ENCODE peak calls at places on chromosomes 12 and 14, in five cellular contexts. U is mesenchymal stem cell, Q is H9, A is H1, C is trophoblast cell. W is an unnamed sample.

GRCh38 chr14:92513204-92513965 is at the start of gene RIN3:
- DNase-seq in U (peak; percentile 82), Q (peak; percentile 72), A (no peak), C (peak; percentile 80), W (peak; percentile 31)

GRCh38 chr12:71461787-71462328 is 22.3 kb downstream of the LGR5 start:
- DNase-seq in U (no peak), Q (no peak), A (no peak), C (no peak), W (no peak)

GRCh38 chr14:97053941-97054340 is 256.8 kb downstream of the VRK1 start:
- DNase-seq in U (no peak), Q (no peak), A (no peak), C (no peak), W (no peak)

GRCh38 chr12:21615441-21615840 is 10.8 kb upstream of the GYS2 start:
- DNase-seq in U (no peak), Q (no peak), A (no peak), C (no peak), W (no peak)

GRCh38 chr14:96260341-96260821 is 4.4 kb downstream of the BDKRB1 start:
- DNase-seq in U (peak; percentile 86), Q (no peak), A (no peak), C (no peak), W (no peak)

GRCh38 chr12:4763549-4763948 is 43.3 kb downstream of the GALNT8 start:
- DNase-seq in U (no peak), Q (peak; percentile 99), A (peak; percentile 79), C (no peak), W (peak; percentile 61)

GRCh38 chr12:97306121-97306520 is 156.5 kb upstream of the RMST start:
- DNase-seq in U (no peak), Q (no peak), A (no peak), C (no peak), W (no peak)

GRCh38 chr12:3148366-3149000 is 71.3 kb downstream of the TSPAN9 start:
- DNase-seq in U (no peak), Q (no peak), A (no peak), C (no peak), W (no peak)

GRCh38 chr14:76307786-76308780 is 67.9 kb upstream of the ESRRB start:
- DNase-seq in U (no peak), Q (no peak), A (no peak), C (peak; percentile 52), W (no peak)
- H2BK12ac ChIP-seq in U (no peak overlapping the region), Q (no peak overlapping the region), A (no peak overlapping the region), C (no peak overlapping the region), W (no peak overlapping the region)

DNA sequence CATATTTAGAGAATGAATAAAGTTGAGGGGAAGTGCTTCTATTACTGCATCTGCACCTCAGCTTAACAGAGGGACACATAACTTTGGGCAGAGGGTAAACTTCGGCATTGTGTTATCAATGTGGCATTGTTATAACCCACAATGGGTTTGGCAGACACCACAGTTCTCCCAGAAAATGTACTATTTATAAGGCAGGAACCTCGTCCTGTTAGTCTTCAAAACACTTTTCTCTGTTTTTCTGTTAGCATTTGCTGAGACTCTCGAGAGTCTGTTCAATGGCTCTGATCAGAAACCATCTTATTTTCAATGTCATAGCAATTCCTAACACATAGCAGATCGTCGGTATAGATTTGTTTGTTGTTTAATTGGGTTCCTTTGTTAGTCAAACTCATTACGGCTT is 13.9 kb downstream of the PPP1R36 start:
- DNase-seq in U (no peak), Q (no peak), A (no peak), C (no peak), W (no peak)
- H3K27ac ChIP-seq in U (no peak overlapping the region), Q (no peak overlapping the region), A (no peak overlapping the region), C (no peak overlapping the region), W (no peak overlapping the region)

GRCh38 chr14:93712079-93712837 is 76.0 kb downstream of the PRIMA1 start:
- DNase-seq in U (no peak), Q (no peak), A (no peak), C (no peak), W (no peak)
- H3K4me2 ChIP-seq in U (no peak overlapping the region), Q (no peak overlapping the region), A (no peak overlapping the region), C (no peak overlapping the region), W (no peak overlapping the region)

GRCh38 chr14:104187931-104188726 is 49.7 kb downstream of the KIF26A start:
- DNase-seq in U (no peak), Q (no peak), A (no peak), C (no peak), W (no peak)
- H2BK12ac ChIP-seq in U (no peak overlapping the region), Q (no peak overlapping the region), A (no peak overlapping the region), C (no peak overlapping the region), W (peak overlapping the region; percentile 22)

GRCh38 chr14:61504841-61505340 is 183.5 kb downstream of the PRKCH start:
- DNase-seq in U (no peak), Q (no peak), A (no peak), C (no peak), W (no peak)
- H3K27ac ChIP-seq in U (no peak overlapping the region), Q (no peak overlapping the region), A (no peak overlapping the region), C (peak overlapping the region; percentile 98), W (no peak overlapping the region)

W was measured in neuronal stem cell.